ENCODE peak calls at places on chromosome 9, in nine cellular contexts. One of them, this sample, is unnamed.

GRCh38 chr9:96447406-96447805 is 2.6 kb upstream of the HABP4 start:
- DNase-seq in A549: no peak
- DNase-seq in neural progenitor cell: no peak
- DNase-seq in sigmoid colon: no peak
- DNase-seq in endothelial cell: no peak
- DNase-seq in GM23338: no peak
- DNase-seq in GM13976: no peak
- DNase-seq in H9: no peak
- DNase-seq in coronary artery: no peak
- DNase-seq in this sample: no peak

GRCh38 chr9:110842976-110843375 is 174.4 kb downstream of the MUSK start:
- DNase-seq in A549: no peak
- DNase-seq in neural progenitor cell: no peak
- DNase-seq in sigmoid colon: no peak
- DNase-seq in endothelial cell: no peak
- DNase-seq in GM23338: no peak
- DNase-seq in GM13976: no peak
- DNase-seq in H9: no peak
- DNase-seq in coronary artery: no peak
- DNase-seq in this sample: no peak

GRCh38 chr9:365451-365850 is 150.8 kb downstream of the DOCK8 start:
- DNase-seq in A549: no peak
- DNase-seq in neural progenitor cell: no peak
- DNase-seq in sigmoid colon: no peak
- DNase-seq in endothelial cell: no peak
- DNase-seq in GM23338: no peak
- DNase-seq in GM13976: no peak
- DNase-seq in H9: no peak
- DNase-seq in coronary artery: no peak
- DNase-seq in this sample: no peak

GRCh38 chr9:71765693-71766092 is 2.6 kb downstream of the CEMIP2 start:
- DNase-seq in A549: no peak
- DNase-seq in neural progenitor cell: no peak
- DNase-seq in sigmoid colon: no peak
- DNase-seq in endothelial cell: no peak
- DNase-seq in GM23338: no peak
- DNase-seq in GM13976: no peak
- DNase-seq in H9: no peak
- DNase-seq in coronary artery: no peak
- DNase-seq in this sample: no peak

GRCh38 chr9:101514056-101514455 is 19.6 kb upstream of the RNF20 start:
- DNase-seq in A549: no peak
- DNase-seq in neural progenitor cell: no peak
- DNase-seq in sigmoid colon: no peak
- DNase-seq in endothelial cell: no peak
- DNase-seq in GM23338: no peak
- DNase-seq in GM13976: no peak
- DNase-seq in H9: no peak
- DNase-seq in coronary artery: no peak
- DNase-seq in this sample: no peak

GRCh38 chr9:16551692-16552091 is 318.8 kb downstream of the BNC2 start:
- DNase-seq in A549: no peak
- DNase-seq in neural progenitor cell: no peak
- DNase-seq in sigmoid colon: no peak
- DNase-seq in endothelial cell: no peak
- DNase-seq in GM23338: no peak
- DNase-seq in GM13976: no peak
- DNase-seq in H9: no peak
- DNase-seq in coronary artery: no peak
- DNase-seq in this sample: no peak

GRCh38 chr9:28999057-28999456 is 1425.8 kb upstream of the C9orf72 start:
- DNase-seq in A549: no peak
- DNase-seq in neural progenitor cell: no peak
- DNase-seq in sigmoid colon: no peak
- DNase-seq in endothelial cell: no peak
- DNase-seq in GM23338: no peak
- DNase-seq in GM13976: no peak
- DNase-seq in H9: no peak
- DNase-seq in coronary artery: no peak
- DNase-seq in this sample: no peak

GRCh38 chr9:35690447-35691324 is 961 bp upstream of the TPM2 start:
- DNase-seq in A549: peak
- DNase-seq in neural progenitor cell: peak
- DNase-seq in sigmoid colon: peak
- DNase-seq in endothelial cell: peak
- DNase-seq in GM23338: peak
- DNase-seq in GM13976: peak
- DNase-seq in H9: peak
- DNase-seq in coronary artery: peak
- DNase-seq in this sample: peak

GRCh38 chr9:128887914-128888350 is 6.0 kb downstream of the LRRC8A start:
- DNase-seq in A549: no peak
- DNase-seq in neural progenitor cell: peak
- DNase-seq in sigmoid colon: no peak
- DNase-seq in endothelial cell: peak
- DNase-seq in GM23338: peak
- DNase-seq in GM13976: no peak
- DNase-seq in H9: peak
- DNase-seq in coronary artery: no peak
- DNase-seq in this sample: no peak

GRCh38 chr9:136949817-136950655 is 2.0 kb upstream of the LCN12 start:
- DNase-seq in A549: peak
- DNase-seq in neural progenitor cell: peak
- DNase-seq in sigmoid colon: peak
- DNase-seq in endothelial cell: peak
- DNase-seq in GM23338: peak
- DNase-seq in GM13976: peak
- DNase-seq in H9: peak
- DNase-seq in coronary artery: peak
- DNase-seq in this sample: no peak
- TF ChIP-seq CTCF in A549: no peak
- TF ChIP-seq CTCF in neural progenitor cell: peak
- TF ChIP-seq CTCF in sigmoid colon: peak
- TF ChIP-seq CTCF in endothelial cell: no peak
- TF ChIP-seq CTCF in GM23338: peak
- TF ChIP-seq CTCF in GM13976: no peak
- TF ChIP-seq CTCF in H9: peak
- TF ChIP-seq CTCF in coronary artery: no peak
- TF ChIP-seq CTCF in this sample: peak

GRCh38 chr9:123339666-123340414 is 16.2 kb upstream of the CRB2 start:
- DNase-seq in A549: no peak
- DNase-seq in neural progenitor cell: no peak
- DNase-seq in sigmoid colon: no peak
- DNase-seq in endothelial cell: no peak
- DNase-seq in GM23338: no peak
- DNase-seq in GM13976: no peak
- DNase-seq in H9: no peak
- DNase-seq in coronary artery: no peak
- DNase-seq in this sample: no peak

GRCh38 chr9:123344273-123345096 is 11.5 kb upstream of the CRB2 start:
- DNase-seq in A549: no peak
- DNase-seq in neural progenitor cell: no peak
- DNase-seq in sigmoid colon: no peak
- DNase-seq in endothelial cell: no peak
- DNase-seq in GM23338: no peak
- DNase-seq in GM13976: no peak
- DNase-seq in H9: no peak
- DNase-seq in coronary artery: no peak
- DNase-seq in this sample: no peak

GRCh38 chr9:123338710-123339665 is 17.0 kb upstream of the CRB2 start:
- DNase-seq in A549: no peak
- DNase-seq in neural progenitor cell: no peak
- DNase-seq in sigmoid colon: no peak
- DNase-seq in endothelial cell: no peak
- DNase-seq in GM23338: no peak
- DNase-seq in GM13976: peak
- DNase-seq in H9: no peak
- DNase-seq in coronary artery: no peak
- DNase-seq in this sample: no peak

GRCh38 chr9:123343428-123344272 is 12.3 kb upstream of the CRB2 start:
- DNase-seq in A549: no peak
- DNase-seq in neural progenitor cell: no peak
- DNase-seq in sigmoid colon: no peak
- DNase-seq in endothelial cell: no peak
- DNase-seq in GM23338: no peak
- DNase-seq in GM13976: peak
- DNase-seq in H9: no peak
- DNase-seq in coronary artery: no peak
- DNase-seq in this sample: no peak

DNA sequence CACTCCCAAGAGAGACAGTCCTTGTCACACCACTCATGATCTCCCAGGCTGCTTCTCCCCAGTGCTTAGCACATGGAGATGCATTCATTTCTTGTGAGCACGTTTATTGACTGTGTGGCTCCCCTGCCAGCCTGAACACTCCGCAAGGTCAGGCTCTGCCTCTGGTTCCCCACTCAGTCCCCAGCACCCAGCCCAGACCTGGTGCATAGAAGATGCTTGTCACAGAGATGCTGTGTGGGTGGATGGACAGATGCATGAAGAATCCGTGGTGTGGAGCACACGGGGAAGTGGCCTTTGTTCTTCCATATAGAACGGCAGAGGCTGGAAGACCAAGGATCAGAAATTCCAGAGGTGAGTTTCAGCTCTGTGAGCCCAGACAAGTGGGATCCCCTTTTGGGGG is 13.8 kb upstream of the CRB2 start:
- DNase-seq in A549: no peak
- DNase-seq in neural progenitor cell: no peak
- DNase-seq in sigmoid colon: no peak
- DNase-seq in endothelial cell: no peak
- DNase-seq in GM23338: no peak
- DNase-seq in GM13976: no peak
- DNase-seq in H9: no peak
- DNase-seq in coronary artery: no peak
- DNase-seq in this sample: no peak
- TF ChIP-seq CTCF in A549: no peak
- TF ChIP-seq CTCF in neural progenitor cell: no peak
- TF ChIP-seq CTCF in sigmoid colon: no peak
- TF ChIP-seq CTCF in endothelial cell: no peak
- TF ChIP-seq CTCF in GM23338: no peak
- TF ChIP-seq CTCF in GM13976: no peak
- TF ChIP-seq CTCF in H9: no peak
- TF ChIP-seq CTCF in coronary artery: no peak
- TF ChIP-seq CTCF in this sample: no peak

GRCh38 chr9:14441976-14442651 is 128.2 kb upstream of the NFIB start:
- DNase-seq in A549: peak
- DNase-seq in neural progenitor cell: peak
- DNase-seq in sigmoid colon: no peak
- DNase-seq in endothelial cell: peak
- DNase-seq in GM23338: peak
- DNase-seq in GM13976: no peak
- DNase-seq in H9: peak
- DNase-seq in coronary artery: no peak
- DNase-seq in this sample: no peak
- TF ChIP-seq CTCF in A549: peak
- TF ChIP-seq CTCF in neural progenitor cell: peak
- TF ChIP-seq CTCF in sigmoid colon: no peak
- TF ChIP-seq CTCF in endothelial cell: peak
- TF ChIP-seq CTCF in GM23338: peak
- TF ChIP-seq CTCF in GM13976: no peak
- TF ChIP-seq CTCF in H9: peak
- TF ChIP-seq CTCF in coronary artery: no peak
- TF ChIP-seq CTCF in this sample: peak

GRCh38 chr9:131299948-131300347 is 10.4 kb downstream of the PLPP7 start:
- DNase-seq in A549: no peak
- DNase-seq in neural progenitor cell: no peak
- DNase-seq in sigmoid colon: no peak
- DNase-seq in endothelial cell: no peak
- DNase-seq in GM23338: no peak
- DNase-seq in GM13976: no peak
- DNase-seq in H9: no peak
- DNase-seq in coronary artery: no peak
- DNase-seq in this sample: no peak

GRCh38 chr9:131298816-131299215 is 9.3 kb downstream of the PLPP7 start:
- DNase-seq in A549: no peak
- DNase-seq in neural progenitor cell: no peak
- DNase-seq in sigmoid colon: no peak
- DNase-seq in endothelial cell: no peak
- DNase-seq in GM23338: no peak
- DNase-seq in GM13976: no peak
- DNase-seq in H9: no peak
- DNase-seq in coronary artery: no peak
- DNase-seq in this sample: no peak

GRCh38 chr9:131302244-131303075 is 12.9 kb downstream of the PLPP7 start:
- DNase-seq in A549: no peak
- DNase-seq in neural progenitor cell: no peak
- DNase-seq in sigmoid colon: no peak
- DNase-seq in endothelial cell: no peak
- DNase-seq in GM23338: no peak
- DNase-seq in GM13976: no peak
- DNase-seq in H9: no peak
- DNase-seq in coronary artery: no peak
- DNase-seq in this sample: no peak

GRCh38 chr9:131299346-131299745 is 9.8 kb downstream of the PLPP7 start:
- DNase-seq in A549: no peak
- DNase-seq in neural progenitor cell: no peak
- DNase-seq in sigmoid colon: no peak
- DNase-seq in endothelial cell: no peak
- DNase-seq in GM23338: no peak
- DNase-seq in GM13976: no peak
- DNase-seq in H9: no peak
- DNase-seq in coronary artery: no peak
- DNase-seq in this sample: no peak

DNA sequence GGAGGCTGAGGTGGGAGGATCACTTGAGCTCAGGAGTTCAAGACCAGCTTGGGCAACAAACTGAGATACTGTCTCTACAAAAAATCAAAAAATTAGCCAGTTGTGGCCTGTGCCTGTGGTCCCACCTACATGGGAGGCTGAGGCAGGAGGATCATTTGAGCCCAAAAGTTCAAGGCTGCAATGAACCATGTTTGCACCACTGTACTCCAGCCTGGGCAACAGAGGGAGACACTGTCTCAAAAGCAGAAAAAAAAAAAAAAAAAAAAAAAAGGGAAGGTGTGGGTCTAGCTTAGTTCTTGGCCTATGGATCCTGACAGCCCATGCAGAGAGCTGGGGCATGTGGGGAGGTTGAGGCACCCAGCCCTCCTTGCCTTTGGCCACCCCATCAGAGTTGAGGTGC is 10.9 kb downstream of the PLPP7 start:
- DNase-seq in A549: no peak
- DNase-seq in neural progenitor cell: no peak
- DNase-seq in sigmoid colon: no peak
- DNase-seq in endothelial cell: no peak
- DNase-seq in GM23338: no peak
- DNase-seq in GM13976: no peak
- DNase-seq in H9: no peak
- DNase-seq in coronary artery: no peak
- DNase-seq in this sample: no peak
- TF ChIP-seq CTCF in A549: no peak
- TF ChIP-seq CTCF in neural progenitor cell: no peak
- TF ChIP-seq CTCF in sigmoid colon: no peak
- TF ChIP-seq CTCF in endothelial cell: no peak
- TF ChIP-seq CTCF in GM23338: no peak
- TF ChIP-seq CTCF in GM13976: no peak
- TF ChIP-seq CTCF in H9: no peak
- TF ChIP-seq CTCF in coronary artery: no peak
- TF ChIP-seq CTCF in this sample: no peak

DNA sequence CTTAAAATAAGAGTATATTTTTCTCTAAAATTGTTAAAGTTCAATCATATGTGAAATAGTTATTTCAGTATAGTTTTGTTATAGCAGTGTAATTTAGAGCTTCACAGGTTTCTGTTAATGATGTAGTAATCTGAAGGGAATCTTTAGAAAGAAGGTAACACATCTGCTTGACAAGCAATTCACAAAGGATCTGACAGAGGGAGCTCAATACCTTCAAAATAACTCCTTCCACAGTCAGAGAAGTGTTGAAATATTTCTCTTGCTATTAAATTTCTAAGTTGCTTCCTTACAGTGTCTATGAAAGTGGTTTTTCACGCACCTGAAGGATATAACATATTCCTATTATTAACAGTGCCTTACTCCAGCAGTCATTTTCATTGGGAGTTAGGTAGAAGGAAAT is 44.9 kb downstream of the SLC25A51 start:
- DNase-seq in A549: peak
- DNase-seq in neural progenitor cell: no peak
- DNase-seq in sigmoid colon: no peak
- DNase-seq in endothelial cell: no peak
- DNase-seq in GM23338: no peak
- DNase-seq in GM13976: no peak
- DNase-seq in H9: no peak
- DNase-seq in coronary artery: no peak
- DNase-seq in this sample: no peak
- TF ChIP-seq CTCF in A549: peak
- TF ChIP-seq CTCF in neural progenitor cell: peak
- TF ChIP-seq CTCF in sigmoid colon: no peak
- TF ChIP-seq CTCF in endothelial cell: no peak
- TF ChIP-seq CTCF in GM23338: peak
- TF ChIP-seq CTCF in GM13976: no peak
- TF ChIP-seq CTCF in H9: peak
- TF ChIP-seq CTCF in coronary artery: no peak
- TF ChIP-seq CTCF in this sample: peak

This sample was measured in chondrocyte.